ENCODE peak calls at places on chromosomes 7 and 10, in six cellular contexts. X, P, F, T, G and S are unnamed samples.

GRCh38 chr10:14749051-14749809 is 25.5 kb downstream of the FAM107B start:
- DNase-seq in T (no peak), G (no peak), X (no peak), P (no peak), F (no peak), S (peak; percentile 27)

GRCh38 chr7:4641667-4642467 is 40.2 kb upstream of the FOXK1 start:
- DNase-seq in P (peak; percentile 98), X (peak; percentile 97), G (peak; percentile 100), F (peak; percentile 65), T (peak; percentile 90), S (peak; percentile 96)

GRCh38 chr10:97923057-97923456 is 73.4 kb downstream of the GOLGA7B start:
- DNase-seq in T (no peak), X (no peak), G (no peak), F (no peak), P (no peak), S (no peak)

GRCh38 chr7:138188290-138188858 is 112.1 kb downstream of the AKR1D1 start:
- DNase-seq in G (no peak), T (no peak), P (no peak), X (no peak), F (no peak), S (no peak)

GRCh38 chr7:155702616-155703015 is 58.2 kb downstream of the RBM33 start:
- DNase-seq in X (no peak), G (no peak), T (no peak), F (no peak), P (no peak), S (no peak)

GRCh38 chr10:99834410-99834809 is 52.0 kb downstream of the ABCC2 start:
- DNase-seq in G (no peak), T (no peak), X (no peak), P (no peak), F (no peak), S (peak; percentile 92)

GRCh38 chr7:33807779-33808482 is 97.4 kb upstream of the BMPER start:
- DNase-seq in X (peak; percentile 29), F (no peak), P (peak; percentile 35), G (peak; percentile 48), T (peak; percentile 81), S (peak; percentile 62)

GRCh38 chr7:30201161-30201666 is 66.4 kb downstream of the MTURN start:
- DNase-seq in T (no peak), F (peak; percentile 51), P (no peak), X (no peak), G (no peak), S (no peak)

GRCh38 chr7:128906001-128906765 is 4.3 kb downstream of the KCP start:
- DNase-seq in F (no peak), X (no peak), G (peak; percentile 30), P (no peak), T (no peak), S (no peak)

GRCh38 chr7:40843338-40844026 is 708.7 kb downstream of the SUGCT start:
- DNase-seq in P (no peak), T (no peak), F (no peak), X (no peak), G (no peak), S (no peak)

GRCh38 chr10:96038476-96039387 is 4.7 kb upstream of the CCNJ start:
- DNase-seq in G (no peak), P (no peak), T (no peak), X (no peak), F (no peak), S (no peak)

GRCh38 chr10:82813856-82814255 is 938.9 kb downstream of the NRG3 start:
- DNase-seq in F (no peak), T (no peak), X (peak; percentile 21), P (no peak), G (no peak), S (no peak)

GRCh38 chr10:43844236-43844635 is 195.6 kb upstream of the ZNF32 start:
- DNase-seq in P (no peak), X (no peak), T (no peak), G (no peak), F (no peak), S (no peak)

GRCh38 chr7:156667110-156667436 is 26.5 kb downstream of the RNF32 start:
- DNase-seq in F (no peak), X (no peak), G (no peak), T (no peak), P (no peak), S (no peak)

GRCh38 chr7:8125680-8126444 is 136.1 kb downstream of the ICA1 start:
- DNase-seq in G (no peak), F (peak; percentile 95), T (no peak), X (peak; percentile 39), P (no peak), S (no peak)

GRCh38 chr7:100933735-100934134 is 15.6 kb upstream of the MUC3A start:
- DNase-seq in X (no peak), T (peak; percentile 54), P (peak; percentile 56), F (no peak), G (no peak), S (no peak)

GRCh38 chr7:22732556-22733126 is 5.6 kb downstream of the IL6 start:
- DNase-seq in F (no peak), X (no peak), T (no peak), P (no peak), G (no peak), S (peak; percentile 28)

GRCh38 chr7:36881206-36881605 is 156.9 kb upstream of the AOAH start:
- DNase-seq in T (no peak), G (no peak), P (no peak), X (no peak), F (no peak), S (no peak)

GRCh38 chr7:101891936-101892640 is 74.7 kb downstream of the CUX1 start:
- DNase-seq in G (no peak), X (no peak), F (no peak), T (no peak), P (no peak), S (no peak)

GRCh38 chr10:6928531-6929080 is 348.5 kb upstream of the PRKCQ start:
- DNase-seq in X (no peak), G (no peak), T (no peak), P (no peak), F (no peak), S (no peak)

GRCh38 chr10:23780331-23780730 is 341.5 kb downstream of the OTUD1 start:
- DNase-seq in T (no peak), G (no peak), P (no peak), F (no peak), X (peak; percentile 53), S (no peak)

GRCh38 chr10:112689327-112689726 is 242.3 kb downstream of the VTI1A start:
- DNase-seq in T (peak; percentile 66), X (no peak), P (no peak), G (peak; percentile 22), F (no peak), S (peak; percentile 42)

DNA sequence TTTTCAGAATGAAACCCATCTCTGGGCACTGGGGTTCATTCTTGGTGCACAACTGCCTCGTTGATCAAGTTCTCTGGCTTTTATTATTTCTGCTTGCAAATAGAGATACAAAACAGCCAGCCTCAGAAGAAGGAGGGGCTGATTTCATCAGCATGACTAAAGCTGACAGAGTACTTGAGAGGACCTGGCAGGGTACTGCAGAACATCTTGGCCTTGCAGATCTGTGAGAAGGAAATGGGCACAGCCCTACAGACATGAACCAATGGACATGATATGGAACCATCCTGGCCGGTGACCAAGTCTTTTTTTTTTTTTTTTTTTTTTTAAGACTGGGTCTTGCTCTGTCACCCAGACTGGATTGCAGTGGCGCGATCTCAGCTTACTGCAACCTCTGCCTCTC is 240.6 kb downstream of the VTI1A start:
- DNase-seq in F (no peak), X (peak; percentile 6), P (no peak), T (no peak), G (no peak), S (peak; percentile 29)
- TF ChIP-seq MAX in F (no peak), X (no peak), P (no peak), T (no peak), G (no peak), S (no peak)

DNA sequence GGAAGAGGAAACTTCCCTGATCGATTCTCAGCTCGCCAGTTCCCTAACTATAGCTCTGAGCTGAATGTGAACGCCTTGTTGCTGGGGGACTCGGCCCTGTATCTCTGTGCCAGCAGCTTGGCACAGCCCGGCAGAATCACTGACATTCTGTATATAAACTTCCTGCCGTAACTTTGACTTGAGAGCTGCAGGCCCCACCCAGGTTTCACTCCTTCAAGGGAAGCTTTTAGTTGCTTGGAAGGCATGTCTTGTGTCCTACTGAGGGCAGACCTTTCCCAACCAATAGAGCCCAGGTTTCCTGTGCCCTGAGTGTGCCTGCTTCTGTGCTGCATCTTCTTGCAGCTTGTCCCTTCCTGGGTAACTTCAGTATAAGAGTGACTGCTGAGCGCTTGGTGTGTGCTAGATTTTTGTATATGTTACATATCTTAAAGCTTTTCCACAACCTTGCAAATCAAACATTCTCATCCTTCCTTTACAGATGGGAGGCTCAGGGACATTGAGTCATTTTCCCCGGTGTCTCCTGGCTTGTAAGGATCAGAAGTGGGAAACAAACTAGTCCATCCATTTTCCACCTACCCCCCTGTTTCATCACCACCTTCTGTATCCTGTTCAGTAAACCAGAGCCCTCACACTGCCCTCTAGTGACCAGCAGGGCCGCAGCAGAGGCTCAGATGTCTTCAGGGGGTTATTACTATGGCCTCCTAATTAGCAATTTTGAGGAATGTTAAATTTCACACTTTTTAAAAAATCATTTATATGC is 225.2 kb upstream of the PRSS58 start:
- DNase-seq in G (peak; percentile 55), F (no peak), P (peak; percentile 49), X (peak; percentile 75), T (peak; percentile 79), S (peak; percentile 25)
- TF ChIP-seq MAX in G (no peak), F (no peak), P (no peak), X (no peak), T (no peak), S (no peak)

GRCh38 chr10:34567854-34568253 is 247.2 kb downstream of the PARD3 start:
- DNase-seq in P (no peak), F (no peak), G (no peak), X (no peak), T (no peak), S (no peak)
- TF ChIP-seq MAX in P (no peak), F (no peak), G (no peak), X (no peak), T (no peak), S (no peak)

GRCh38 chr7:152571031-152571430 is 104.9 kb downstream of the XRCC2 start:
- DNase-seq in G (no peak), F (no peak), X (no peak), T (no peak), P (no peak), S (no peak)

GRCh38 chr7:152577339-152577738 is 98.6 kb downstream of the XRCC2 start:
- DNase-seq in F (no peak), X (no peak), G (no peak), T (no peak), P (no peak), S (no peak)

GRCh38 chr7:152579070-152579469 is 96.9 kb downstream of the XRCC2 start:
- DNase-seq in T (no peak), X (no peak), P (no peak), F (no peak), G (no peak), S (no peak)

GRCh38 chr7:152572101-152572500 is 103.8 kb downstream of the XRCC2 start:
- DNase-seq in X (no peak), G (no peak), F (no peak), P (no peak), T (no peak), S (no peak)

DNA sequence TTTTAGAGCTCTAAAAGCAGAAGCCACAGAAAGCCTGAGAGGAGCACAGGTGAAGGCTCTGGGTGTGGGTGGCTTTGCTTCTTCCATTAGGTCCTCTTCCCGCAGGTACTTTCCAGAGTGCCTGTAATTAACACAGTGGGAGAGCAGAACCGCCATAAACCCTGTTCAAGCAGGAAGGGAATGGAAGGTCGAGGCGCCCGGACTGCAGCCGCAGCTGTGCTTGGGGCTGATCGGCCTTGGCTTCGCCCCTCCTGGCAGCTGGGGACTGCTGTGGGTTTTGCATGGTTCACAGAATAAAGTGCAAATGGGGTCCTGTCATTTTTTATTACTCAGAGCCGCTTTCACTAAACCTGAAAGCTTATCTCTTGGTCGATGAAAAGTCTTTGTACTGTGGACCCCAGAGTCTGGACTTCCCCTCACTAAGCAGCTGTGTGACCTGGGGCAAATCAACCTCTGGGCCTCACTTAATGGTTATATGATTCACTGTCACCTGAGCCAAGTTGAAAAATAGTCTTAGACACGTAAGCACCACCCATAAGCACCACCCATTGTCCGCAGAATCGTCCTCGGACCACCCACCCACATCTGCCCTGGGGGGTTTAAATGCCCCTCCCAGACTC is 100.9 kb downstream of the XRCC2 start:
- DNase-seq in P (no peak), X (no peak), F (peak; percentile 56), T (no peak), G (no peak), S (no peak)
- TF ChIP-seq MAX in P (no peak), X (no peak), F (no peak), T (no peak), G (no peak), S (no peak)